ENCODE peak calls at places on chromosome 10, in four cellular contexts. K is A549, F is HepG2, C is GM12878. U is an unnamed sample.

GRCh38 chr10:70430489-70431445 is 10.7 kb downstream of the NODAL start:
- DNase-seq in K (no peak), C (no peak), F (peak), U (no peak)

GRCh38 chr10:117615649-117616048 is 73.1 kb downstream of the EMX2 start:
- DNase-seq in F (no peak), C (no peak), K (no peak), U (no peak)

GRCh38 chr10:18710201-18710653 is 51.0 kb downstream of the ARL5B start:
- DNase-seq in K (no peak), C (no peak), F (no peak), U (no peak)

GRCh38 chr10:126058507-126058906 is 162.1 kb downstream of the FANK1 start:
- DNase-seq in K (no peak), C (no peak), F (no peak), U (peak)

GRCh38 chr10:60869916-60870728 is 73.9 kb downstream of the RHOBTB1 start:
- DNase-seq in C (no peak), K (no peak), F (no peak), U (no peak)

GRCh38 chr10:12668634-12669033 is 319.3 kb downstream of the CAMK1D start:
- DNase-seq in C (no peak), K (no peak), F (no peak), U (no peak)

GRCh38 chr10:86715156-86715795 is 41.1 kb upstream of the BMPR1A start:
- DNase-seq in K (no peak), F (no peak), C (no peak), U (no peak)

GRCh38 chr10:48248462-48248861 is 26.0 kb downstream of the FRMPD2 start:
- DNase-seq in C (no peak), F (no peak), K (no peak), U (no peak)

GRCh38 chr10:128063736-128064614 is 62.2 kb downstream of the MKI67 start:
- DNase-seq in K (no peak), F (no peak), C (no peak), U (no peak)

GRCh38 chr10:5666324-5667220 is at the start of gene ASB13:
- DNase-seq in K (peak), F (peak), C (no peak), U (peak)

DNA sequence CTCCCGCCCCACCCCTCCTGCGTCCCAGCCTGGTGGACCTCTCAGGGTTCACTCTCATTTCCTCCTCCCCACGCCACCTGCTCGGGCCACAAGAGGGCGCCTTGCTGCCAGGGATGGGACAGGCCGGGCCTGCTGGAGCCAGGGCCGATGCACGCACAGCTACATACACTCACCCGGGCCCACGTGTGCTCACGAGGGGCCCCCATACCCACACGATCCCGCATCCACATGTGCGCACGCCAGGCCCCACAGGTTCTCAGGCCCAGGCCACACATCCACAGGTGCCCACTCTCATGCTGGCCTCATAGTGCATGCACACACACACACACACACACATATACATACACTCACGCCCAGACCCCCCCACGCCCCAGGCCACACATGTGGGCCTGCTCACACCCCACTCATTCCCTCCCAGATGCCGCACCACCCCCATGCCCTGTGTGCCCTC is 68.6 kb downstream of the LHPP start:
- DNase-seq in F (peak), K (peak), C (no peak), U (peak)
- TF ChIP-seq PBX3 in F (no peak), K (no peak), C (no peak), U (no peak)

GRCh38 chr10:50512214-50512595 is 111.6 kb downstream of the SGMS1 start:
- DNase-seq in K (no peak), F (no peak), C (no peak), U (no peak)
- TF ChIP-seq PBX3 in K (no peak), F (no peak), C (no peak), U (no peak)

GRCh38 chr10:77810446-77811335 is 115.9 kb downstream of the DLG5 start:
- DNase-seq in F (no peak), K (no peak), C (no peak), U (no peak)
- TF ChIP-seq PBX3 in F (no peak), K (no peak), C (no peak), U (no peak)

GRCh38 chr10:73997806-73998622 is at the start of gene VCL:
- DNase-seq in C (peak), F (peak), K (peak), U (peak)

GRCh38 chr10:74000892-74001669 is 3.2 kb downstream of the VCL start:
- DNase-seq in F (no peak), C (no peak), K (no peak), U (no peak)

GRCh38 chr10:73999703-74000102 is 1.8 kb downstream of the VCL start:
- DNase-seq in F (peak), C (no peak), K (no peak), U (no peak)

GRCh38 chr10:73997479-73997805 is 474 bp upstream of the VCL start:
- DNase-seq in F (no peak), C (no peak), K (peak), U (no peak)

DNA sequence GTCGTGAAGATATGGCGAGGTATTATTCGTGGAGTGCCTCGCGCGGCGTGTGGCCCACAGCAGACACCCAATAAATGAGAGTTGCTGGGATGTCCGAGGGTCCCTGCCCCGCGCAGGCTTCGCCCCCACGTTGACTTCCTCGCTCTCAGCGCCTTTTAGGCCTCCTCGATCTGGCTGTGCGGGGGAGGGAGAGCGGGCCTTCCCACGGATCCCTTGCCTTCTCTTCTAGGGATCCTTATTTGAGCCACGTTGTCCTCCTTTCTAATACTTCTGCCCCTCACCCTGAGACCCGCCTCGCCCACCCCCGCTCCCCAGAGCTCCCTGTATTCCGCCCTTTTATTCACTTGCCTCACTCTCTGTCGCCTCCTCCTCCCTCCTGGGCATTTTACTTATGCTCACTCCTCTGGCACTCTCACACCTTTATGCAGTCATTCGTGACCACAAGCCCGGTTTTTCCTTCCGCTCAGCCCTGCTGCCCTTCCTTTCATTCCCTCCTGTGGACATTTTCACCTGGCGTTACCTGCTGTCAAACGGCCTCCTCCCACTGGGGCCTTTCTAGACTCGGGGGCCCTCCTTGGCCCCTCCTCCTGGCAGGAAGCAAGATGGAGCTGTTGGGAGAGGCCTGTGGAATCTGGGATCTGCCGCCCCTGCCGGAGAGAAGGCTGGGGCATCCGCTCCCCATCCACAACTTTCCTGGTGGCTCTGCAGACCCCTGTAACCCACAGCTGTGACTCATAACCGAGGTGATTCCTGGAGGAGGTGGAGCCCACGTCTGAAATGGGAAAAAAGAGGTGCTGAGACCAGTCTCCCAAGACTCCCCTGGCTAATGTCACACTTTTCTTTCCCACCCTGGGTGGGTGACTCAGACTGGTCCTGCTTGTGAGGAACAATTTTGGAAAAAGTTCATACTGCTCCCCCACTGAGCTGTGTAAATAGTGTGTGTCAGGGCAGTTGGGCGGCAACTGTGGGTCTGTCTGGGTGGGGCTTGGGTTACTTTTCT is 1.0 kb downstream of the VCL start:
- DNase-seq in K (peak), F (peak), C (no peak), U (peak)
- TF ChIP-seq PBX3 in K (no peak), F (no peak), C (no peak), U (peak)

GRCh38 chr10:33799944-33800323 is 465.5 kb upstream of the NRP1 start:
- DNase-seq in K (no peak), F (no peak), C (no peak), U (no peak)

GRCh38 chr10:33800986-33801385 is 466.5 kb upstream of the NRP1 start:
- DNase-seq in F (no peak), C (no peak), K (no peak), U (no peak)

GRCh38 chr10:33798754-33799153 is 464.3 kb upstream of the NRP1 start:
- DNase-seq in C (no peak), F (no peak), K (no peak), U (no peak)

GRCh38 chr10:33800545-33800944 is 466.1 kb upstream of the NRP1 start:
- DNase-seq in C (no peak), K (no peak), F (peak), U (no peak)

GRCh38 chr10:33799281-33799943 is 464.9 kb upstream of the NRP1 start:
- DNase-seq in K (no peak), C (no peak), F (peak), U (no peak)
- TF ChIP-seq PBX3 in K (no peak), C (no peak), F (no peak), U (no peak)

GRCh38 chr10:6734286-6734685 is 154.2 kb upstream of the PRKCQ start:
- DNase-seq in K (no peak), F (no peak), C (no peak), U (no peak)
- TF ChIP-seq PBX3 in K (no peak), F (no peak), C (no peak), U (no peak)

DNA sequence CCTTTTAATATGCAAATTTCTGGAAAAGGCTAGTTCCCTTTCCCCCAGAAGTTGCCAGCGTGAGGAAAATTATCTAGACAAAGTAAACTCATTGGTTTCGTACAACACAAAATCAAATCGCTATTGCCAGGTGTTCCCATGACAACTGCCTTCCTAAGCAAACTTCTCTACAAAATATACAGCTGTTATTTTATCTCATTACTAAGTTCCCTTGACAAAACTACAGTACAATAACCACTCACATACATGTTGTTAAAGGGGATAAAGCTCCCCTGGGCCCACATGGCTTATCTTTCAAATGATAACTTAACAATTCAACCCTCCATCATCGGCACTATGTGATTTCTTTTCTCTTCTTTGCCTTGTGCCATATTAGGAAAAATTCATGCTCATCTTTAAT is 374.5 kb upstream of the AKR1E2 start:
- DNase-seq in K (no peak), C (no peak), F (no peak), U (no peak)
- TF ChIP-seq PBX3 in K (no peak), C (no peak), F (no peak), U (no peak)

DNA sequence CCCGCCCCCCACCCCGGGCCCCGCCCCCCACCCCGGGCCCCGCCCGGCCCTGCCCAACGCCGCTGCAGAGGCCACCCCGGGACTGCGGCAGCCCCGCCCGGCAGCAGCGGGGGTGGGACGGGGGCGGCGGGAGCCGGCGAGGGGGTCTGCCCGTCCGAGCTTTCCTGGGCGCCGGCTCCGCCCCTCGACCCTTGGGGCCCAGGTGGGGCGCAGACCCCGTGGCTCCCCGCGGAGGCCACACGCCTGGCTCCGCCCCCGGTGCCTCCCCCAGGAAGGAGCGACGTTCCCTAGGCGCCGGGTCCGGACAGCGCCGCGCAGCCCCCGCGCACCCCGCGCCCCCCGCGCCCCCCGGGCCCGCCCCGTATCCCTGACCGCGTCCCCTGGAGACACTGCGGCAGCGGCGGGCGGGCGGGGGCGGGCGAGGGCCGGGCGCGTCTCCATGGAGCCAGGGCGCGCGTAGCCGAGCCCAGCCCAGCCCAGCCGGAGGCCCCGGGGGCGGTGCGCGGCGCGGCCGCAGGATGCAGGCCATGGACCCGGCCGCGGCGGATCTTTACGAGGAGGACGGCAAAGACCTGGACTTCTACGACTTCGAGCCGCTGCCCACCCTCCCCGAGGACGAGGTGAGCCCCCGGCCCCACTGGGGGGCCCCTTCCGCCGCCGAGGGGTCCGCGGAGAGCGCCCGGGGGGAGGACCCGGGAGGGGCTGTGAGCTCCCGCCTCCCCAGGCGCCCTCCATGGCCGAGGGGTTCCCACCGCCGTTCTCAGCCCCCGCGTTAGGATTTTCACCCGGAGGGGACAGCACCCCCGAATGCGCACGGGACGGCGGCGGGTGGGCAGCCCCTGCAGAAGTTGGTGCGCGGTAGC is at the start of gene KNDC1:
- DNase-seq in F (no peak), K (peak), C (no peak), U (peak)
- TF ChIP-seq PBX3 in F (no peak), K (no peak), C (no peak), U (no peak)

U was measured in SK-N-SH.